ENCODE peak calls at places on chromosomes 1 and 21, in four cellular contexts. J is CD4-positive, alpha-beta memory T cell; F is heart left ventricle; Y is colonic mucosa. G is an unnamed sample.
A peak's percentile ranks its signal among the peaks of the same experiment; 100 is the strongest.

GRCh38 chr1:201538618-201539551 is at the start of gene NAV1:
- DNase-seq in J (no peak), F (peak; percentile 87), Y (peak; percentile 55), G (peak; percentile 69)

GRCh38 chr1:179129702-179130473 is 48.0 kb downstream of the TOR3A start:
- DNase-seq in J (peak; percentile 72), F (no peak), Y (no peak), G (no peak)

GRCh38 chr1:187654635-187655034 is 825.9 kb downstream of the PLA2G4A start:
- DNase-seq in J (no peak), F (no peak), Y (no peak), G (no peak)

GRCh38 chr1:16614361-16615252 is 1.2 kb upstream of the NBPF1 start:
- DNase-seq in J (no peak), F (peak; percentile 58), Y (peak; percentile 42), G (no peak)

GRCh38 chr1:234941711-234942320 is 186.8 kb downstream of the TOMM20 start:
- DNase-seq in J (no peak), F (no peak), Y (no peak), G (no peak)

GRCh38 chr1:67677925-67678324 is 7.1 kb upstream of the GADD45A start:
- DNase-seq in J (no peak), F (no peak), Y (no peak), G (no peak)

GRCh38 chr1:54564312-54565112 is 16.5 kb downstream of the ACOT11 start:
- DNase-seq in J (no peak), F (no peak), Y (peak; percentile 97), G (no peak)

GRCh38 chr1:206025283-206025820 is 1.7 kb upstream of the CTSE start:
- DNase-seq in J (no peak), F (no peak), Y (no peak), G (no peak)

GRCh38 chr1:160830321-160831153 is 32.1 kb downstream of the CD244 start:
- DNase-seq in J (peak; percentile 69), F (peak; percentile 81), Y (peak; percentile 78), G (peak; percentile 42)

GRCh38 chr1:3903141-3904005 is 3.3 kb upstream of the C1orf174 start:
- DNase-seq in J (no peak), F (peak; percentile 50), Y (peak; percentile 37), G (no peak)

GRCh38 chr1:87392241-87393192 is 63.8 kb downstream of the LMO4 start:
- DNase-seq in J (no peak), F (no peak), Y (peak; percentile 20), G (peak; percentile 94)

GRCh38 chr1:174274884-174275283 is 115.6 kb downstream of the RABGAP1L start:
- DNase-seq in J (no peak), F (no peak), Y (no peak), G (no peak)

GRCh38 chr1:983736-984475 is 2.0 kb upstream of the PERM1 start:
- DNase-seq in J (peak; percentile 40), F (peak; percentile 75), Y (peak; percentile 52), G (no peak)

GRCh38 chr1:23661887-23662286 is 29.7 kb upstream of the RPL11 start:
- DNase-seq in J (no peak), F (no peak), Y (no peak), G (no peak)

GRCh38 chr1:51264470-51264869 is 28.4 kb downstream of the RNF11 start:
- DNase-seq in J (no peak), F (no peak), Y (no peak), G (no peak)

GRCh38 chr1:51265618-51266017 is 29.5 kb downstream of the RNF11 start:
- DNase-seq in J (no peak), F (no peak), Y (no peak), G (no peak)

GRCh38 chr1:51266181-51266580 is 30.1 kb downstream of the RNF11 start:
- DNase-seq in J (no peak), F (no peak), Y (no peak), G (no peak)

GRCh38 chr1:51266791-51267190 is 30.7 kb downstream of the RNF11 start:
- DNase-seq in J (no peak), F (no peak), Y (no peak), G (no peak)

GRCh38 chr1:51263147-51263850 is 27.2 kb downstream of the RNF11 start:
- DNase-seq in J (no peak), F (no peak), Y (no peak), G (no peak)
- H3K4me1 ChIP-seq in J (peaks cover 35% of the 10 kb centered on the region), F (peaks cover 97% of the 10 kb centered on the region), Y (no peaks in the 10 kb centered on the region), G (peaks cover 17% of the 10 kb centered on the region)

GRCh38 chr1:43066578-43066977 is 105.5 kb downstream of the EBNA1BP2 start:
- DNase-seq in J (no peak), F (no peak), Y (no peak), G (no peak)

GRCh38 chr1:43068911-43069310 is 103.2 kb downstream of the EBNA1BP2 start:
- DNase-seq in J (no peak), F (no peak), Y (no peak), G (no peak)

GRCh38 chr1:43067233-43067745 is 104.8 kb downstream of the EBNA1BP2 start:
- DNase-seq in J (no peak), F (no peak), Y (no peak), G (no peak)

GRCh38 chr1:43069481-43070050 is 102.5 kb downstream of the EBNA1BP2 start:
- DNase-seq in J (no peak), F (no peak), Y (no peak), G (no peak)

DNA sequence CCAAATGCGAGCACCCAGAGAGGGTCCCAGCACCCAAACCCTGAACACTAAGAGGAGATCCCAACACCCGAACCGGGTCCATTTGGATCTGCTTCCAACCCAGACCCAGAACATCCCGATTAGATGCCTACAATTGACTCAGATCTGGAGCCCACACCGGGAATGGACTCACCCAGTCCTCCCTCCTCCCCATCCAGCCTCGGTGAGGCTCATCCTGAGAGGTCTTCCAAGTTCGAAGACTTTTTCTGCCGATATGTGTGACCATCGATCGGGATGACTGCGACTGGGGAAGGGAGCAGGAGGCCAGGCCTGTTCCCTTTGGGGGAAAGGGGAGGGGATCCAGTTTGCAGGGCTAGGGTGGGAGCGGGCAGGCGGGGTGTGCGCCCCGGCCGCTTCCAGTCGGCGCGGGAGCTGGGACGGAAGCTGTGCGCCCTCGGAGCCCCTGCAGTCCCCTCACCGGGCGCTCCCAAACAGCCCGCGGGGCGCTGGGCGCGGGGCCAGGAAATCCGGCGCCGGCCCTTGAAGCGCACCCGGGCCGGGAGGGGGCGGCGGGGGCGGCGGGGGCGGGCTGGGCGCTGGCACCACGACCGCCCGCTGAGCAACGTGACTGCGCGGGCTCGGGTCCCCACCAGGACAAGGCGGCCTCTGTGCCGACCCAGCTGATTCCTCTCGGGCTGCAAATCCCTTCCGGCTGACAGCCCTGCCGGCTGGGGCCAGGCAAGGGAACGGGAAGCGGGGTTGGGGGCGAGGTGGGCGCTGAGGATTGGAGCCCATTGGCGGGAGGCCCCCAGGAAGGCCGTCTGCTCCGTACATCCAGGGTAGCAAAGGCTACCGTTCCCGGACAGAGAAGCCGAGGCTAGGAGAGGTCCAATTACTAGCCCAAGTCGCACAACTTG is 104.0 kb downstream of the EBNA1BP2 start:
- DNase-seq in J (peak; percentile 1), F (no peak), Y (no peak), G (peak; percentile 43)
- H3K4me3 ChIP-seq in J (no peak overlapping the region), F (no peak overlapping the region), Y (peak overlapping the region; percentile 31), G (no peak overlapping the region)

DNA sequence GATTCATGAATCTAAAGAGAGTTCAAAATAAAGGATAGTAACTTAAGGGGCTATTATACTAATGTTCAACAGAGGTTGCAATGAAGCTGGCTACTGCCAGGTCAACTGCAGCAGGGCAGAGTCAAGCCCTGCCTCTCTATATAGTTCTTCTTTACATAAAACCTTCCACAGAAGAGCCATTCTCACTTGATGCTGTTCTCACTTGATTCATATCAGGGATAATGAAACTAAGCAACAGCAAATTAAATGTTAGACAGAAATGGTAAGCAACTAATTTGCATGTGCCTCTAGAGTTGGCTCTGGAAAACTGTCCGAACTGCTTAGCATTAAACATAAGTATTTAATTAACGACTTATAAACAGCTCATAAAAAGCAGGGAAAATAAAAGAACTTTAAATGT is 17.4 kb downstream of the CCSAP start:
- DNase-seq in J (no peak), F (no peak), Y (no peak), G (no peak)
- H3K36me3 ChIP-seq in J (peaks cover 9% of the 10 kb centered on the region), F (peaks cover 61% of the 10 kb centered on the region), Y (no peaks in the 10 kb centered on the region), G (peaks cover 32% of the 10 kb centered on the region)

DNA sequence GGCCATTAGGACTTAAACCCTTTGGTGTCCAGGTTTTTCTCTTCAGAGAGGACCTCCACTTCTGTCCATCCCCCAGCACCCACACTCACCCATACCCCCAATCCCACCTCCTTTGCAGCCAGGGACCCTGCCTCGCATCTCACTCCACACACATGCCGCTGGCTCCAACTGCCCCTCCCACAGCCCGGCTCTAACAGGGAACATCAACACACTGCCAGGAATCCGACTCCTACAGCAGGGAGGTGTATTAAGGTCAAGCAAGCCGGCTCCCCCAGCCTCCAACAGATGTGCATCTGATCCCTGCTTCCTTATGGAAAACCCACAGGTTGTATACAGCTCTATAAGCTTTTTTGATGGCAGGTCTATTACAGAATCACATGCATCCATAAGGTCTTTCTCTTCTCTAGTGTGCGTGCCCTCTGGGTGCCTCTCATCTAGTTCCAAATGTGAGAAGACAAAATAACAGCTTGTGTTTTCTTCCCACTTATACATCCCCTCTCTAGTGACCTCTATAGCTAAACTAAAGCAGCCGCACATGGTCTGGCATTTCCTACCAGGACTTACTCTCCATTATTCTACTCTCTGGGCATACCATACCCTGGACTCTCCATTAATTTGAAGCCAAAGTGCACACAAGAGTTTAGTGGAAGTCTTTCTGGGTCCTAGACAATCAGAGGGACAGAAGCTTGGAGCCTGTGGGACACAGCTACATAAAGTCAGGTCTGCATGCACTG is 16.3 kb downstream of the PIK3C2B start:
- DNase-seq in J (no peak), F (no peak), Y (no peak), G (no peak)
- H3K4me1 ChIP-seq in J (peaks cover 64% of the 10 kb centered on the region), F (peaks cover 82% of the 10 kb centered on the region), Y (peaks cover 17% of the 10 kb centered on the region), G (peaks cover 3% of the 10 kb centered on the region)

DNA sequence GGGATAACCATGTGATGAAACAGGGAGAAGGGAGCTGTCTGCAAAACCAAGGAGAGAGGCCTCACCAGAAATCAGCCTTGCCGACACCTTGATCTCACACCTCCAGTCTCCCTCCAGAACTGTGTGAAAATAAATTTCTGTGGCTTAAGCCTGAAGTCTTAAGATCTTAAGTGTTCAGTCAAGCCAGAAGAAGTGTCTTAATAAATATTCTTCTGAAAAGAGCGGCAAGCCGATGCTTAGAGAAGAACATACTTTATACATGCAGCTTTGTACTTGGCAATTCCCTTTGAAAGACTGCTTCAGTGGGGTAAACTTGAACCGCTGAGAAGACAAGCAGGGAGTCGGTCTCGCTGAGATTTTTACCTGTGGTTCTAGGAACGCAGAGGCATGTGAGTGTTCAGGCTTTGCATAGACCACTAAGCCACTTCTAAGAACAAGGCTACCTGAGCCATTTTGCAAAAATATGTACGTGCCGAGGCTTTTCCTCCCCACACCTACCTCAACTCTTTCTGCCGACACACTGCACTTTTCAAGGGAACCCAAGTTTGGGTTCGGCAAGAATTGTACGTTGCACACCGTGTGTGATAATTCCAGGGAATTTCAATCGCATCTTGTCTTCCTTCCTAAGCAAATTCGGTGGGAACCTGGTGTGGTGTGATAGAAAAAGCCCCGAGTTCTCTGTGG is 3.4 kb downstream of the RUNX1 start:
- DNase-seq in J (peak; percentile 80), F (no peak), Y (no peak), G (no peak)
- H3K4me3 ChIP-seq in J (peak overlapping the region; percentile 84), F (no peak overlapping the region), Y (no peak overlapping the region), G (no peak overlapping the region)

GRCh38 chr1:11799896-11800295 is 5.9 kb downstream of the MTHFR start:
- DNase-seq in J (no peak), F (no peak), Y (no peak), G (no peak)

GRCh38 chr1:11800756-11801433 is 4.9 kb downstream of the MTHFR start:
- DNase-seq in J (no peak), F (no peak), Y (no peak), G (no peak)

GRCh38 chr1:11800391-11800755 is 5.4 kb downstream of the MTHFR start:
- DNase-seq in J (no peak), F (no peak), Y (no peak), G (no peak)

GRCh38 chr1:11797525-11798216 is 8.1 kb downstream of the MTHFR start:
- DNase-seq in J (no peak), F (peak; percentile 75), Y (peak; percentile 27), G (no peak)

GRCh38 chr1:11799099-11799498 is 6.7 kb downstream of the MTHFR start:
- DNase-seq in J (no peak), F (no peak), Y (no peak), G (no peak)
- H3K36me3 ChIP-seq in J (peaks cover 48% of the 10 kb centered on the region), F (peaks cover 77% of the 10 kb centered on the region), Y (peaks cover 12% of the 10 kb centered on the region), G (peaks cover 16% of the 10 kb centered on the region)

GRCh38 chr1:203523667-203524066 is 29.7 kb downstream of the OPTC start:
- DNase-seq in J (no peak), F (no peak), Y (no peak), G (no peak)
- H3K4me1 ChIP-seq in J (no peaks in the 10 kb centered on the region), F (peaks cover 33% of the 10 kb centered on the region), Y (no peaks in the 10 kb centered on the region), G (peaks cover 7% of the 10 kb centered on the region)